ENCODE peak calls at places on chromosomes 4 and X, in five cellular contexts. One of them, this sample, is unnamed.

GRCh38 chrX:1244164-1245076 is 24.2 kb upstream of the CSF2RA start:
- DNase-seq in IMR-90: no peak
- DNase-seq in esophagus squamous epithelium: no peak
- DNase-seq in AG04450: no peak
- DNase-seq in CD4-positive, alpha-beta T cell: no peak
- DNase-seq in this sample: no peak

GRCh38 chr4:118942465-118942864 is 53.8 kb downstream of the SYNPO2 start:
- DNase-seq in CD4-positive, alpha-beta T cell: no peak
- DNase-seq in esophagus squamous epithelium: no peak
- DNase-seq in IMR-90: peak; percentile 13
- DNase-seq in AG04450: no peak
- DNase-seq in this sample: no peak

GRCh38 chr4:2412534-2412884 is 5.9 kb downstream of the ZFYVE28 start:
- DNase-seq in CD4-positive, alpha-beta T cell: no peak
- DNase-seq in IMR-90: no peak
- DNase-seq in AG04450: no peak
- DNase-seq in esophagus squamous epithelium: no peak
- DNase-seq in this sample: peak; percentile 39

GRCh38 chr4:45453258-45453841 is 670.5 kb downstream of the GABRG1 start:
- DNase-seq in CD4-positive, alpha-beta T cell: no peak
- DNase-seq in AG04450: no peak
- DNase-seq in esophagus squamous epithelium: no peak
- DNase-seq in IMR-90: no peak
- DNase-seq in this sample: no peak

GRCh38 chr4:30753316-30753715 is 33.1 kb downstream of the PCDH7 start:
- DNase-seq in esophagus squamous epithelium: no peak
- DNase-seq in AG04450: peak; percentile 38
- DNase-seq in IMR-90: peak; percentile 71
- DNase-seq in CD4-positive, alpha-beta T cell: no peak
- DNase-seq in this sample: no peak

GRCh38 chr4:33078145-33078544 is 2358.0 kb downstream of the PCDH7 start:
- DNase-seq in CD4-positive, alpha-beta T cell: no peak
- DNase-seq in esophagus squamous epithelium: no peak
- DNase-seq in IMR-90: no peak
- DNase-seq in AG04450: no peak
- DNase-seq in this sample: no peak

GRCh38 chr4:99968330-99968729 is 18.3 kb upstream of the H2AZ1 start:
- DNase-seq in IMR-90: peak; percentile 93
- DNase-seq in esophagus squamous epithelium: no peak
- DNase-seq in CD4-positive, alpha-beta T cell: no peak
- DNase-seq in AG04450: peak; percentile 76
- DNase-seq in this sample: no peak

GRCh38 chr4:1910643-1911042 is 39.5 kb downstream of the NSD2 start:
- DNase-seq in AG04450: peak; percentile 10
- DNase-seq in esophagus squamous epithelium: no peak
- DNase-seq in CD4-positive, alpha-beta T cell: no peak
- DNase-seq in IMR-90: peak; percentile 66
- DNase-seq in this sample: no peak

GRCh38 chr4:120771907-120772306 is 150.6 kb downstream of the PRDM5 start:
- DNase-seq in IMR-90: no peak
- DNase-seq in esophagus squamous epithelium: no peak
- DNase-seq in AG04450: no peak
- DNase-seq in CD4-positive, alpha-beta T cell: no peak
- DNase-seq in this sample: no peak

GRCh38 chr4:144894525-144894924 is 203.5 kb downstream of the ANAPC10 start:
- DNase-seq in CD4-positive, alpha-beta T cell: no peak
- DNase-seq in IMR-90: peak; percentile 48
- DNase-seq in esophagus squamous epithelium: no peak
- DNase-seq in AG04450: no peak
- DNase-seq in this sample: no peak

GRCh38 chr4:39730067-39730466 is 32.1 kb downstream of the UBE2K start:
- DNase-seq in esophagus squamous epithelium: no peak
- DNase-seq in IMR-90: no peak
- DNase-seq in AG04450: no peak
- DNase-seq in CD4-positive, alpha-beta T cell: no peak
- DNase-seq in this sample: no peak

GRCh38 chr4:45036677-45037076 is 310.3 kb upstream of the GNPDA2 start:
- DNase-seq in CD4-positive, alpha-beta T cell: no peak
- DNase-seq in esophagus squamous epithelium: no peak
- DNase-seq in IMR-90: no peak
- DNase-seq in AG04450: no peak
- DNase-seq in this sample: no peak

GRCh38 chr4:158018090-158018808 is 154.6 kb downstream of the GASK1B start:
- DNase-seq in CD4-positive, alpha-beta T cell: no peak
- DNase-seq in esophagus squamous epithelium: no peak
- DNase-seq in AG04450: no peak
- DNase-seq in IMR-90: no peak
- DNase-seq in this sample: no peak

GRCh38 chrX:35919536-35920309 is at the start of gene CFAP47:
- DNase-seq in AG04450: no peak
- DNase-seq in IMR-90: no peak
- DNase-seq in esophagus squamous epithelium: no peak
- DNase-seq in CD4-positive, alpha-beta T cell: no peak
- DNase-seq in this sample: no peak

GRCh38 chr4:111628437-111628836 is 516.8 kb upstream of the FAM241A start:
- DNase-seq in CD4-positive, alpha-beta T cell: no peak
- DNase-seq in IMR-90: no peak
- DNase-seq in AG04450: no peak
- DNase-seq in esophagus squamous epithelium: no peak
- DNase-seq in this sample: no peak

GRCh38 chrX:22634081-22634480 is 361.4 kb downstream of the CBLL2 start:
- DNase-seq in esophagus squamous epithelium: no peak
- DNase-seq in AG04450: peak; percentile 16
- DNase-seq in IMR-90: peak; percentile 79
- DNase-seq in CD4-positive, alpha-beta T cell: no peak
- DNase-seq in this sample: no peak

GRCh38 chrX:150313514-150313913 is 49.6 kb upstream of the MAMLD1 start:
- DNase-seq in IMR-90: no peak
- DNase-seq in CD4-positive, alpha-beta T cell: no peak
- DNase-seq in AG04450: no peak
- DNase-seq in esophagus squamous epithelium: no peak
- DNase-seq in this sample: no peak

GRCh38 chr4:3765271-3766206 is 646 bp upstream of the ADRA2C start:
- DNase-seq in AG04450: no peak
- DNase-seq in CD4-positive, alpha-beta T cell: no peak
- DNase-seq in esophagus squamous epithelium: no peak
- DNase-seq in IMR-90: peak; percentile 42
- DNase-seq in this sample: no peak

GRCh38 chr4:139968831-139969230 is 185.2 kb downstream of the MAML3 start:
- DNase-seq in AG04450: no peak
- DNase-seq in IMR-90: no peak
- DNase-seq in CD4-positive, alpha-beta T cell: no peak
- DNase-seq in esophagus squamous epithelium: no peak
- DNase-seq in this sample: no peak

GRCh38 chr4:88573995-88574394 is 18.3 kb upstream of the HERC3 start:
- DNase-seq in IMR-90: peak; percentile 42
- DNase-seq in esophagus squamous epithelium: no peak
- DNase-seq in CD4-positive, alpha-beta T cell: no peak
- DNase-seq in AG04450: no peak
- DNase-seq in this sample: no peak

GRCh38 chr4:76784237-76784636 is 113.7 kb downstream of the SOWAHB start:
- DNase-seq in CD4-positive, alpha-beta T cell: no peak
- DNase-seq in esophagus squamous epithelium: no peak
- DNase-seq in AG04450: no peak
- DNase-seq in IMR-90: no peak
- DNase-seq in this sample: no peak

GRCh38 chr4:1752284-1753041 is 31.1 kb downstream of the TACC3 start:
- DNase-seq in AG04450: no peak
- DNase-seq in IMR-90: peak; percentile 7
- DNase-seq in esophagus squamous epithelium: no peak
- DNase-seq in CD4-positive, alpha-beta T cell: no peak
- DNase-seq in this sample: no peak

GRCh38 chr4:102447413-102447812 is 53.7 kb upstream of the NFKB1 start:
- DNase-seq in IMR-90: no peak
- DNase-seq in AG04450: no peak
- DNase-seq in esophagus squamous epithelium: no peak
- DNase-seq in CD4-positive, alpha-beta T cell: no peak
- DNase-seq in this sample: no peak

GRCh38 chr4:22029803-22030202 is 81.2 kb upstream of the KCNIP4 start:
- DNase-seq in AG04450: no peak
- DNase-seq in IMR-90: no peak
- DNase-seq in esophagus squamous epithelium: no peak
- DNase-seq in CD4-positive, alpha-beta T cell: no peak
- DNase-seq in this sample: no peak

GRCh38 chr4:158313566-158313965 is 103.3 kb downstream of the TMEM144 start:
- DNase-seq in AG04450: no peak
- DNase-seq in esophagus squamous epithelium: no peak
- DNase-seq in CD4-positive, alpha-beta T cell: no peak
- DNase-seq in IMR-90: peak; percentile 47
- DNase-seq in this sample: no peak

GRCh38 chr4:176185068-176185467 is 10.3 kb downstream of the SPATA4 start:
- DNase-seq in esophagus squamous epithelium: no peak
- DNase-seq in CD4-positive, alpha-beta T cell: no peak
- DNase-seq in AG04450: peak; percentile 48
- DNase-seq in IMR-90: peak; percentile 92
- DNase-seq in this sample: no peak

GRCh38 chrX:65723706-65724105 is 56.3 kb downstream of the MSN start:
- DNase-seq in CD4-positive, alpha-beta T cell: no peak
- DNase-seq in AG04450: no peak
- DNase-seq in IMR-90: peak; percentile 40
- DNase-seq in esophagus squamous epithelium: no peak
- DNase-seq in this sample: no peak

GRCh38 chr4:1549638-1550035 is 134.5 kb downstream of the FAM53A start:
- DNase-seq in IMR-90: no peak
- DNase-seq in AG04450: no peak
- DNase-seq in esophagus squamous epithelium: no peak
- DNase-seq in CD4-positive, alpha-beta T cell: no peak
- DNase-seq in this sample: no peak

GRCh38 chrX:54413753-54414152 is 26.5 kb upstream of the TSR2 start:
- DNase-seq in CD4-positive, alpha-beta T cell: no peak
- DNase-seq in AG04450: no peak
- DNase-seq in esophagus squamous epithelium: no peak
- DNase-seq in IMR-90: no peak
- DNase-seq in this sample: no peak

GRCh38 chrX:12497832-12498591 is 293.2 kb upstream of the PRPS2 start:
- DNase-seq in CD4-positive, alpha-beta T cell: no peak
- DNase-seq in esophagus squamous epithelium: no peak
- DNase-seq in IMR-90: no peak
- DNase-seq in AG04450: no peak
- DNase-seq in this sample: no peak

GRCh38 chr4:21948347-21949072 is at the start of gene KCNIP4:
- DNase-seq in IMR-90: no peak
- DNase-seq in AG04450: no peak
- DNase-seq in esophagus squamous epithelium: no peak
- DNase-seq in CD4-positive, alpha-beta T cell: no peak
- DNase-seq in this sample: no peak

GRCh38 chrX:16196829-16197228 is 29.5 kb downstream of the MAGEB17 start:
- DNase-seq in CD4-positive, alpha-beta T cell: no peak
- DNase-seq in AG04450: no peak
- DNase-seq in esophagus squamous epithelium: no peak
- DNase-seq in IMR-90: no peak
- DNase-seq in this sample: no peak

DNA sequence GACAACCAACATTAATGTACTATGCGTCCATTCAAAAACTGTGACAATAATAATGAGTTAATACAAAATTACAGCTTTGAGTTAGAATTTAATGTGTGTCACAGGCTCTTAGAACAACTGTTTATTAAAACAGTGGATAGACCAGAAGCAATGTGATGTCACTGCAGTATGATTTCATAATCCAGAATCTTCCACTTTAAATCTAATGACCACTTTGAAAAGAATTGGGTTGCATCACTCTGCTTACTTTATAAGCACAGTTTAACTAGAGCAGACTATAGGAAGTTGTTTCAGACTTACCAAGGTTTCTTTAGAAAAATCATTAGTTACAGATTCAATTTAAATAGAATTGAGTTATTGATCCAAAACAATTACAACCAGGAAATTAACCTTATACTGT is 758.5 kb downstream of the KCTD8 start:
- DNase-seq in CD4-positive, alpha-beta T cell: no peak
- DNase-seq in AG04450: peak; percentile 1
- DNase-seq in esophagus squamous epithelium: no peak
- DNase-seq in IMR-90: peak; percentile 1
- DNase-seq in this sample: no peak
- H3K9me3 ChIP-seq in CD4-positive, alpha-beta T cell: no peaks in the 10 kb centered on the region
- H3K9me3 ChIP-seq in AG04450: no peaks in the 10 kb centered on the region
- H3K9me3 ChIP-seq in esophagus squamous epithelium: no peaks in the 10 kb centered on the region
- H3K9me3 ChIP-seq in IMR-90: no peaks in the 10 kb centered on the region
- H3K9me3 ChIP-seq in this sample: no peaks in the 10 kb centered on the region

GRCh38 chr4:155339588-155339987 is 37.2 kb downstream of the MAP9 start:
- DNase-seq in CD4-positive, alpha-beta T cell: no peak
- DNase-seq in IMR-90: no peak
- DNase-seq in AG04450: no peak
- DNase-seq in esophagus squamous epithelium: no peak
- DNase-seq in this sample: no peak

GRCh38 chr4:155338196-155338595 is 38.6 kb downstream of the MAP9 start:
- DNase-seq in esophagus squamous epithelium: no peak
- DNase-seq in IMR-90: no peak
- DNase-seq in AG04450: no peak
- DNase-seq in CD4-positive, alpha-beta T cell: no peak
- DNase-seq in this sample: no peak

GRCh38 chr4:155342142-155342541 is 34.6 kb downstream of the MAP9 start:
- DNase-seq in AG04450: no peak
- DNase-seq in CD4-positive, alpha-beta T cell: no peak
- DNase-seq in IMR-90: peak; percentile 79
- DNase-seq in esophagus squamous epithelium: no peak
- DNase-seq in this sample: no peak

GRCh38 chr4:155336242-155336641 is 40.5 kb downstream of the MAP9 start:
- DNase-seq in CD4-positive, alpha-beta T cell: no peak
- DNase-seq in AG04450: no peak
- DNase-seq in esophagus squamous epithelium: no peak
- DNase-seq in IMR-90: no peak
- DNase-seq in this sample: no peak

GRCh38 chr4:155339999-155340398 is 36.8 kb downstream of the MAP9 start:
- DNase-seq in esophagus squamous epithelium: no peak
- DNase-seq in CD4-positive, alpha-beta T cell: no peak
- DNase-seq in AG04450: no peak
- DNase-seq in IMR-90: no peak
- DNase-seq in this sample: no peak
- H3K9me3 ChIP-seq in esophagus squamous epithelium: no peaks in the 10 kb centered on the region
- H3K9me3 ChIP-seq in CD4-positive, alpha-beta T cell: peaks cover 5% of the 10 kb centered on the region
- H3K9me3 ChIP-seq in AG04450: no peaks in the 10 kb centered on the region
- H3K9me3 ChIP-seq in IMR-90: no peaks in the 10 kb centered on the region
- H3K9me3 ChIP-seq in this sample: no peaks in the 10 kb centered on the region

GRCh38 chr4:18722748-18723191 is 701.2 kb upstream of the LCORL start:
- DNase-seq in esophagus squamous epithelium: no peak
- DNase-seq in AG04450: no peak
- DNase-seq in IMR-90: no peak
- DNase-seq in CD4-positive, alpha-beta T cell: no peak
- DNase-seq in this sample: no peak
- H3K9me3 ChIP-seq in esophagus squamous epithelium: no peaks in the 10 kb centered on the region
- H3K9me3 ChIP-seq in AG04450: no peaks in the 10 kb centered on the region
- H3K9me3 ChIP-seq in IMR-90: no peaks in the 10 kb centered on the region
- H3K9me3 ChIP-seq in CD4-positive, alpha-beta T cell: no peaks in the 10 kb centered on the region
- H3K9me3 ChIP-seq in this sample: no peaks in the 10 kb centered on the region

DNA sequence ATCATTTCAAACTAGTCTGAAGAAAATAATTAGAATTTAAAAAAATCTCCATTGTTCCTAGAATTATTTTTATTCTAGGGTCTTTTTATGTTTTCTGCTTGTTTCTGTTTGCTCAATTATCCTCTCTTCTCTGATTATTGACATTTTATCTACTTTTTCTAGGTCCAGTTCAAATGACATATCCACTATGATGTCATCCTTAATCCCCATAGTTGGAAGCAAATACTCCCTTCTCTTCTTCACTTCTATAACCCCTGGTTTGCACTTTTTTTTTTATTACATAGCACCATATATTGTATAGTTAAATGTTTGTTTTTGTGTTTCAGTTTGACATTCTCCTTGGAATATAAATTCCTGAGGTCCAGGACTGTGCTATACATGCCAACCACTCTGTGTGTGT is 82.6 kb downstream of the CT47B1 start:
- DNase-seq in AG04450: no peak
- DNase-seq in CD4-positive, alpha-beta T cell: no peak
- DNase-seq in IMR-90: no peak
- DNase-seq in esophagus squamous epithelium: no peak
- DNase-seq in this sample: no peak
- H3K9me3 ChIP-seq in AG04450: no peaks in the 10 kb centered on the region
- H3K9me3 ChIP-seq in CD4-positive, alpha-beta T cell: no peaks in the 10 kb centered on the region
- H3K9me3 ChIP-seq in IMR-90: no peaks in the 10 kb centered on the region
- H3K9me3 ChIP-seq in esophagus squamous epithelium: no peaks in the 10 kb centered on the region
- H3K9me3 ChIP-seq in this sample: no peaks in the 10 kb centered on the region

This sample was measured in T-helper 17 cell.